ENCODE peak calls at places on chromosomes 11 and 22, in nine cellular contexts. C, B, J, F, I, T, E, U and Q are unnamed samples.

GRCh38 chr11:100687630-100688395 is 725 bp downstream of the ARHGAP42 start:
- ATAC-seq in C (peak), B (peak), J (peak), F (peak), I (peak), T (peak), E (peak), U (peak), Q (peak)

GRCh38 chr11:3645552-3645951 is 624 bp downstream of the ART1 start:
- ATAC-seq in C (no peak), B (no peak), J (no peak), F (no peak), I (no peak), T (peak), E (no peak), U (no peak), Q (no peak)

GRCh38 chr22:33188316-33188715 is 130.1 kb upstream of the SYN3 start:
- ATAC-seq in C (no peak), B (no peak), J (no peak), F (no peak), I (no peak), T (no peak), E (no peak), U (no peak), Q (no peak)

GRCh38 chr22:24134090-24134846 is 47.0 kb upstream of the SUSD2 start:
- ATAC-seq in C (peak), B (peak), J (no peak), F (peak), I (no peak), T (no peak), E (peak), U (no peak), Q (no peak)

GRCh38 chr11:110428956-110429613 is 663 bp upstream of the FDX1 start:
- ATAC-seq in C (no peak), B (no peak), J (no peak), F (no peak), I (no peak), T (no peak), E (no peak), U (no peak), Q (no peak)

GRCh38 chr22:22089459-22090308 is 107.1 kb upstream of the TOP3B start:
- ATAC-seq in C (no peak), B (no peak), J (no peak), F (no peak), I (no peak), T (no peak), E (no peak), U (no peak), Q (no peak)

GRCh38 chr11:75718406-75719088 is 909 bp downstream of the MOGAT2 start:
- ATAC-seq in C (no peak), B (no peak), J (peak), F (no peak), I (no peak), T (no peak), E (no peak), U (no peak), Q (no peak)

GRCh38 chr22:23850136-23850611 is 7.5 kb upstream of the SLC2A11 start:
- ATAC-seq in C (no peak), B (no peak), J (peak), F (no peak), I (no peak), T (no peak), E (peak), U (no peak), Q (no peak)

GRCh38 chr11:79013509-79013908 is 427.3 kb downstream of the TENM4 start:
- ATAC-seq in C (no peak), B (no peak), J (no peak), F (no peak), I (peak), T (no peak), E (no peak), U (no peak), Q (no peak)

GRCh38 chr22:19810381-19811141 is 44.1 kb downstream of the GNB1L start:
- ATAC-seq in C (peak), B (no peak), J (no peak), F (no peak), I (no peak), T (no peak), E (no peak), U (no peak), Q (peak)

GRCh38 chr11:105108247-105108646 is 31.3 kb downstream of the CARD18 start:
- ATAC-seq in C (no peak), B (no peak), J (no peak), F (no peak), I (peak), T (no peak), E (no peak), U (no peak), Q (no peak)

GRCh38 chr22:46777609-46777970 is 15.1 kb downstream of the TBC1D22A start:
- ATAC-seq in C (peak), B (peak), J (no peak), F (no peak), I (no peak), T (no peak), E (no peak), U (no peak), Q (no peak)

GRCh38 chr11:1458340-1459218 is 28.0 kb downstream of the MOB2 start:
- ATAC-seq in C (no peak), B (no peak), J (peak), F (no peak), I (peak), T (peak), E (peak), U (peak), Q (peak)

GRCh38 chr11:849951-850776 is 7.5 kb downstream of the TSPAN4 start:
- ATAC-seq in C (no peak), B (no peak), J (no peak), F (no peak), I (no peak), T (no peak), E (no peak), U (no peak), Q (no peak)

GRCh38 chr11:14899087-14899363 is 7.0 kb upstream of the CYP2R1 start:
- ATAC-seq in C (no peak), B (no peak), J (peak), F (no peak), I (no peak), T (no peak), E (peak), U (no peak), Q (no peak)

GRCh38 chr11:72736452-72737069 is 15.6 kb downstream of the ARAP1 start:
- ATAC-seq in C (peak), B (peak), J (peak), F (peak), I (peak), T (peak), E (peak), U (peak), Q (peak)

GRCh38 chr11:33125611-33126010 is 35.7 kb downstream of the CSTF3 start:
- ATAC-seq in C (no peak), B (no peak), J (no peak), F (no peak), I (no peak), T (no peak), E (no peak), U (no peak), Q (no peak)

GRCh38 chr11:22347857-22348496 is 9.8 kb downstream of the SLC17A6 start:
- ATAC-seq in C (no peak), B (no peak), J (no peak), F (no peak), I (no peak), T (no peak), E (no peak), U (no peak), Q (no peak)

GRCh38 chr22:27074016-27074415 is 416.6 kb downstream of the MIAT start:
- ATAC-seq in C (no peak), B (no peak), J (no peak), F (no peak), I (no peak), T (no peak), E (no peak), U (no peak), Q (no peak)

GRCh38 chr11:16093889-16094653 is 262.3 kb downstream of the SOX6 start:
- ATAC-seq in C (no peak), B (no peak), J (peak), F (no peak), I (no peak), T (no peak), E (no peak), U (no peak), Q (no peak)

GRCh38 chr11:60919320-60919719 is 4.9 kb upstream of the TMEM132A start:
- ATAC-seq in C (no peak), B (no peak), J (no peak), F (no peak), I (no peak), T (no peak), E (no peak), U (no peak), Q (no peak)

GRCh38 chr11:6457581-6458320 is 16.0 kb downstream of the TRIM3 start:
- ATAC-seq in C (peak), B (no peak), J (no peak), F (no peak), I (no peak), T (no peak), E (no peak), U (peak), Q (no peak)

GRCh38 chr11:66934971-66935779 is 23.0 kb downstream of the PC start:
- ATAC-seq in C (no peak), B (no peak), J (peak), F (no peak), I (peak), T (no peak), E (no peak), U (no peak), Q (no peak)

GRCh38 chr11:116086426-116086825 is 582.2 kb upstream of the CADM1 start:
- ATAC-seq in C (no peak), B (no peak), J (no peak), F (no peak), I (peak), T (no peak), E (no peak), U (no peak), Q (no peak)

GRCh38 chr22:46250783-46251125 is 661 bp upstream of the CDPF1 start:
- ATAC-seq in C (no peak), B (no peak), J (peak), F (peak), I (peak), T (peak), E (peak), U (peak), Q (no peak)

GRCh38 chr11:6695377-6695776 is 12.2 kb upstream of the MRPL17 start:
- ATAC-seq in C (peak), B (no peak), J (peak), F (peak), I (peak), T (peak), E (peak), U (peak), Q (peak)

GRCh38 chr11:117384045-117384444 is 56.4 kb downstream of the CEP164 start:
- ATAC-seq in C (no peak), B (no peak), J (no peak), F (no peak), I (no peak), T (no peak), E (no peak), U (no peak), Q (peak)

GRCh38 chr11:70054020-70054419 is 24.1 kb upstream of the ANO1 start:
- ATAC-seq in C (no peak), B (no peak), J (no peak), F (no peak), I (no peak), T (no peak), E (no peak), U (no peak), Q (no peak)

GRCh38 chr11:57340228-57340627 is 2.1 kb downstream of the P2RX3 start:
- ATAC-seq in C (no peak), B (no peak), J (peak), F (no peak), I (no peak), T (no peak), E (no peak), U (no peak), Q (no peak)

GRCh38 chr11:59247535-59248227 is 35.0 kb upstream of the MPEG1 start:
- ATAC-seq in C (no peak), B (peak), J (peak), F (no peak), I (peak), T (peak), E (peak), U (no peak), Q (no peak)